ENCODE peak calls at places on chromosomes 3 and 15, in five cellular contexts. R is brain microvascular endothelial cell; N is uterus; G is CD4-positive, alpha-beta memory T cell; E is lung. B is an unnamed sample.

GRCh38 chr3:189500798-189501495 is 130.2 kb upstream of the TP63 start:
- DNase-seq in R (no peak), N (no peak), G (no peak), E (no peak), B (no peak)

GRCh38 chr3:8519774-8520448 is 18.3 kb downstream of the LMCD1 start:
- DNase-seq in R (no peak), N (no peak), G (no peak), E (no peak), B (no peak)

GRCh38 chr3:185272051-185272450 is 18.2 kb upstream of the EHHADH start:
- DNase-seq in R (no peak), N (no peak), G (no peak), E (no peak), B (no peak)

GRCh38 chr15:36571301-36571700 is 8.1 kb upstream of the CDIN1 start:
- DNase-seq in R (peak), N (no peak), G (no peak), E (no peak), B (no peak)

GRCh38 chr15:37041042-37041441 is 59.3 kb downstream of the MEIS2 start:
- DNase-seq in R (no peak), N (no peak), G (no peak), E (no peak), B (no peak)

GRCh38 chr3:20310629-20311028 is 124.6 kb upstream of the SGO1 start:
- DNase-seq in R (no peak), N (no peak), G (no peak), E (no peak), B (peak)

GRCh38 chr3:194278186-194278845 is 72.8 kb downstream of the CPN2 start:
- DNase-seq in R (no peak), N (no peak), G (no peak), E (no peak), B (no peak)

GRCh38 chr3:69143605-69144004 is 21.2 kb upstream of the LMOD3 start:
- DNase-seq in R (no peak), N (no peak), G (no peak), E (no peak), B (no peak)

GRCh38 chr15:93028632-93029612 is 60.1 kb downstream of the RGMA start:
- DNase-seq in R (peak), N (peak), G (no peak), E (peak), B (peak)

GRCh38 chr3:11721114-11721440 is 77.4 kb upstream of the VGLL4 start:
- DNase-seq in R (no peak), N (no peak), G (no peak), E (no peak), B (no peak)

GRCh38 chr3:11718582-11719405 is 75.1 kb upstream of the VGLL4 start:
- DNase-seq in R (peak), N (peak), G (peak), E (peak), B (peak)

GRCh38 chr3:11719406-11720219 is 75.9 kb upstream of the VGLL4 start:
- DNase-seq in R (peak), N (peak), G (peak), E (peak), B (peak)

GRCh38 chr3:11717768-11718581 is 74.3 kb upstream of the VGLL4 start:
- DNase-seq in R (peak), N (no peak), G (no peak), E (no peak), B (no peak)

GRCh38 chr3:11720220-11721113 is 76.8 kb upstream of the VGLL4 start:
- DNase-seq in R (peak), N (peak), G (peak), E (peak), B (peak)
- H3K4me3 ChIP-seq in R (peak), N (peak), G (peak), E (peak), B (peak)

DNA sequence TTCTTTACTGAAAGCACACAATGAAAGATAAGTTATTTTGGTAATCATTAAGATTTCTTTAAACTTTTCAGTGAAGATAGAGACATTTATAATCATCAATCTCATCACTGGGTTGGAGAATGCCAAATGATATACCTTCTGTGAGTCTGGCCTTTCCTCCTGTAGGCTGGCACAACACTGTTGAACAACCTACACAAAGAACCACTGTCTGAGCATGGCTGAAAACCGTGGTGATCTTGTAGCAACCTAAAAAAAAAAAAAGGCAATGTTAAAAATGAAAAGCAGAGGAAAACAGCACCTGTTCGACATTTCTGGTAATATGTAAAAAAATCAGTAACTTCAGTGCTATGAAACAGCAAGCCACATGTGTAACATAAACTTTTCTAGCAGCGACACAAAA is 1.8 kb downstream of the RPS27L start:
- DNase-seq in R (no peak), N (no peak), G (no peak), E (no peak), B (no peak)
- H3K4me3 ChIP-seq in R (peak), N (no peak), G (no peak), E (no peak), B (peak)

GRCh38 chr3:154184582-154184981 is 63.4 kb downstream of the ARHGEF26 start:
- DNase-seq in R (no peak), N (no peak), G (no peak), E (no peak), B (no peak)

GRCh38 chr3:154192225-154192624 is 71.0 kb downstream of the ARHGEF26 start:
- DNase-seq in R (no peak), N (no peak), G (no peak), E (no peak), B (no peak)

GRCh38 chr3:154191520-154191919 is 70.3 kb downstream of the ARHGEF26 start:
- DNase-seq in R (no peak), N (no peak), G (no peak), E (no peak), B (no peak)

GRCh38 chr3:154188846-154189245 is 67.7 kb downstream of the ARHGEF26 start:
- DNase-seq in R (no peak), N (no peak), G (no peak), E (no peak), B (no peak)

DNA sequence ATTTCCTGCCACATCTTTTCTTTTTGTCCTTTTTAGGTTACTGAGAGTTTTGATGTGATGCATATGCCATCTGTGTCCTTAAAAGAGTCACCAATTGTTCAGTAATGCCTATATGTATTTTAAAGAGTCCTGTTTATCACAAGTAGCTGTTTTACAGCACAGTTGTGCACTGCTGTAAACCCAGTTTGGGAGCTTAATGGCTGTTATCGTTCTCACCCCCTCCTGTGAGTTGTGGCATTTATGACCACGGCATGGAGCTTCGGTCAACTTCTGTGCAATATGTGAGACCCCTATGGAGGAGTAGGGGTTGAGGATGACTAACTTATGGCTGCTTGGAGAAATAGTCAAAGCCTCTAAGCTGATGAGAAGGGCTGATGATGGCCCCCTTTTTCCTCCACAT is 67.2 kb downstream of the ARHGEF26 start:
- DNase-seq in R (no peak), N (no peak), G (no peak), E (no peak), B (no peak)
- H3K4me3 ChIP-seq in R (no peak), N (no peak), G (no peak), E (no peak), B (no peak)

DNA sequence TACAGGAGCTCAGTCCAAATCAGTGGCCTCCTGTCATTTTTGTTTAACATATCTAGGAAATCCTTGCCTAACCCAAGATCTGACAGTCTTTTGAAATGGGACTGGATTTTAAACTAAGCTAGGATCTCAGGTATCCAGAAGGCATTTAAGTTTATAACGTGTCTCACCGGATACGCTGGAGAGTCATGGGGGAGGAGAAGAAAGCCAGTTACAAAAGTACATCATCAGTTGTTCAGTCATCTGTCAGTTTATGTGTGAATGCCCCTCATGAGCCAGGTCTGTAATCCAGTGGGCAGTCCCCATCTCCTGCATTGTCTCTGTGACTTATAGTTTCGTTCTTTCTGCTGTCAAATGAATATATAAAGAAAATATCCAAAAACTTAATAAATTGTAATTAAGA is 44.4 kb downstream of the RAB7A start:
- DNase-seq in R (no peak), N (no peak), G (no peak), E (no peak), B (no peak)
- H3K4me3 ChIP-seq in R (no peak), N (no peak), G (no peak), E (no peak), B (no peak)

GRCh38 chr15:56910801-56911200 is 7.6 kb upstream of the TCF12 start:
- DNase-seq in R (no peak), N (no peak), G (no peak), E (no peak), B (no peak)

GRCh38 chr15:56901931-56902330 is 16.5 kb upstream of the TCF12 start:
- DNase-seq in R (no peak), N (no peak), G (no peak), E (no peak), B (no peak)

DNA sequence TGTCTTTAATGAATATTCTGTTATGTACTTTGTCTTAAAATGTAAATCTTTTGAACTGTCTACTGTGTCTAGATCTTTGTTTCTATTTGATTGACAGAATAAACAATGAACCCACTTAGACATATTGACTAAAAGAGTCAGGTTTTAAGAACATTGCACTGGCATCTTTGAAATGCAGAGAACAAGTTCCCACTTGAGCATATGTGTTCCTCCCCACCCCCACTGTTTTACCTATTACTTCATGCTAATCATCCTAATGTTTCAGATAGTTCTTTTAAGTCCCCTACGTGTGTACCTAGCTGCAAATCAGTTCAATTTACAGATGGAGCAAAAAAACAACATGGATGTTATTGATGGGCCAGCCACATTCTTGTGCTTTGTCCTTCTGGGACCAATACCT is 11.7 kb upstream of the TCF12 start:
- DNase-seq in R (no peak), N (no peak), G (no peak), E (no peak), B (no peak)
- H3K4me3 ChIP-seq in R (no peak), N (no peak), G (peak), E (no peak), B (no peak)

GRCh38 chr3:71305246-71306206 is 278.0 kb downstream of the FOXP1 start:
- DNase-seq in R (peak), N (peak), G (peak), E (peak), B (peak)

GRCh38 chr3:71304261-71304646 is 279.3 kb downstream of the FOXP1 start:
- DNase-seq in R (no peak), N (no peak), G (no peak), E (no peak), B (no peak)

GRCh38 chr3:71302604-71303003 is 280.9 kb downstream of the FOXP1 start:
- DNase-seq in R (no peak), N (no peak), G (no peak), E (no peak), B (no peak)

GRCh38 chr3:71303627-71304260 is 279.8 kb downstream of the FOXP1 start:
- DNase-seq in R (no peak), N (no peak), G (no peak), E (no peak), B (no peak)

GRCh38 chr3:71304684-71305083 is 278.8 kb downstream of the FOXP1 start:
- DNase-seq in R (peak), N (peak), G (no peak), E (no peak), B (no peak)
- H3K4me3 ChIP-seq in R (peak), N (peak), G (no peak), E (no peak), B (peak)

GRCh38 chr3:197023241-197023997 is 6.2 kb downstream of the MELTF start:
- DNase-seq in R (no peak), N (no peak), G (no peak), E (no peak), B (no peak)
- H3K4me3 ChIP-seq in R (no peak), N (no peak), G (no peak), E (no peak), B (peak)

GRCh38 chr15:45112592-45113379 is 1.2 kb downstream of the DUOX2 start:
- DNase-seq in R (no peak), N (no peak), G (no peak), E (no peak), B (no peak)

GRCh38 chr15:45114751-45115085 is 592 bp downstream of the DUOXA2 start:
- DNase-seq in R (no peak), N (no peak), G (no peak), E (no peak), B (no peak)

GRCh38 chr15:45113380-45113990 is 487 bp downstream of the DUOX2 start:
- DNase-seq in R (no peak), N (no peak), G (no peak), E (no peak), B (no peak)

GRCh38 chr15:45115312-45115820 is 1.2 kb downstream of the DUOXA2 start:
- DNase-seq in R (no peak), N (no peak), G (no peak), E (no peak), B (no peak)

GRCh38 chr15:45114076-45114750 is at the start of the genes DUOX2 and DUOXA2:
- DNase-seq in R (no peak), N (no peak), G (no peak), E (no peak), B (no peak)
- H3K4me3 ChIP-seq in R (no peak), N (no peak), G (no peak), E (no peak), B (peak)

GRCh38 chr3:22490747-22491146 is 712.4 kb upstream of the UBE2E2 start:
- DNase-seq in R (no peak), N (no peak), G (no peak), E (no peak), B (no peak)
- H3K4me3 ChIP-seq in R (no peak), N (no peak), G (no peak), E (no peak), B (no peak)

DNA sequence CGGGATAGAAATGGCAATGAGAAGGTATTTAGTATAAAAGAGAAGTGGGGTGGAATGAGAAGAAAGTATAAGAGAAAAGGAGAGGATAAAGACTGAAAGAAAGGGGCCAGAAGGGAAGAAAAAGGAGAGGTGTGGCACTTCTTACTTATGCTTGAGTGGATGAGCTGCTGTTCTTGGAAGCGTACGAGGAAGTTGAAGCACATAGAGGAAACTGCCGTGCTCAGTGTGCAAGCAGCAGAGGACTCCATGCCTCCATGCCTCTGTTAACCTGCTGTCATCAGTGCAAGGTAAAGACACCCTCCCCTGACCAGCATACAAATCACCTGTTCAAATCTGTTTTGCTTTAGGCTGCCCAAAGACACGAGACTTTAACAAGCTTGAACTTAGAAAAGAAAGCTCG is 6.5 kb downstream of the WDR5B start:
- DNase-seq in R (no peak), N (no peak), G (no peak), E (no peak), B (no peak)
- H3K4me3 ChIP-seq in R (no peak), N (no peak), G (no peak), E (no peak), B (no peak)

B was measured in left ventricle myocardium inferior.